ENCODE peak calls at places on chromosomes 11 and 22, in five cellular contexts. Y is AG04450; J is NCI-H345; V is iris pigment epithelial cell; L is activated CD8-positive, alpha-beta memory T cell treated with anti-CD3 and anti-CD28 coated beads for 4 hours. X is an unnamed sample.
A peak's percentile ranks its signal among the peaks of the same experiment; 100 is the strongest.

GRCh38 chr11:71370020-71370747 is 78.0 kb downstream of the DHCR7 start:
- DNase-seq in Y (no peak), J (no peak), V (no peak), L (no peak), X (no peak)

GRCh38 chr11:2346586-2347335 is 30.3 kb upstream of the CD81 start:
- DNase-seq in Y (no peak), J (no peak), V (no peak), L (no peak), X (no peak)

GRCh38 chr22:44837481-44837880 is 85.1 kb downstream of the ARHGAP8 start:
- DNase-seq in Y (no peak), J (no peak), V (no peak), L (no peak), X (no peak)

GRCh38 chr11:74341926-74342325 is 30.5 kb upstream of the P4HA3 start:
- DNase-seq in Y (no peak), J (no peak), V (peak; percentile 59), L (no peak), X (no peak)

GRCh38 chr22:46036558-46037408 is 59.8 kb upstream of the WNT7B start:
- DNase-seq in Y (no peak), J (peak; percentile 38), V (no peak), L (no peak), X (no peak)

GRCh38 chr22:44175676-44176075 is 5.0 kb upstream of the PARVG start:
- DNase-seq in Y (no peak), J (no peak), V (no peak), L (no peak), X (no peak)

GRCh38 chr11:47270331-47271271 is 668 bp downstream of the MADD start:
- DNase-seq in Y (no peak), J (peak; percentile 40), V (peak; percentile 65), L (no peak), X (no peak)

GRCh38 chr11:126502982-126503381 is 147.5 kb downstream of the ST3GAL4 start:
- DNase-seq in Y (no peak), J (no peak), V (no peak), L (no peak), X (no peak)

GRCh38 chr11:72609045-72609444 is 65.2 kb downstream of the PDE2A start:
- DNase-seq in Y (no peak), J (no peak), V (peak; percentile 50), L (no peak), X (no peak)

GRCh38 chr11:81197396-81197795 is 1536.3 kb downstream of the FAM181B start:
- DNase-seq in Y (no peak), J (no peak), V (no peak), L (no peak), X (no peak)

GRCh38 chr22:27668828-27669797 is 132.4 kb downstream of the MN1 start:
- DNase-seq in Y (no peak), J (no peak), V (peak; percentile 25), L (no peak), X (no peak)

GRCh38 chr11:105786766-105787165 is 176.9 kb downstream of the GRIA4 start:
- DNase-seq in Y (no peak), J (no peak), V (no peak), L (no peak), X (no peak)

GRCh38 chr11:20444537-20444936 is 57.0 kb downstream of the PRMT3 start:
- DNase-seq in Y (no peak), J (peak; percentile 58), V (no peak), L (no peak), X (no peak)

GRCh38 chr11:23769214-23769613 is 727.6 kb upstream of the LUZP2 start:
- DNase-seq in Y (no peak), J (no peak), V (no peak), L (no peak), X (no peak)

X was measured in amniotic stem cell.